ENCODE peak calls at places on chromosomes 4 and X, in four cellular contexts. D is GM12891, X is Peyer's patch, G is uterus. T is an unnamed sample.
A peak's percentile ranks its signal among the peaks of the same experiment; 100 is the strongest.

GRCh38 chr4:15702941-15703403 is at the start of gene BST1:
- DNase-seq in D (peak; percentile 29), X (peak; percentile 31), G (peak; percentile 51), T (peak; percentile 27)

GRCh38 chr4:73726000-73726399 is 14.4 kb upstream of the CXCL8 start:
- DNase-seq in D (no peak), X (no peak), G (no peak), T (no peak)

GRCh38 chr4:85565761-85566480 is 91.0 kb downstream of the ARHGAP24 start:
- DNase-seq in D (no peak), X (no peak), G (no peak), T (no peak)

GRCh38 chr4:89334311-89334710 is 26.7 kb upstream of the GPRIN3 start:
- DNase-seq in D (no peak), X (no peak), G (no peak), T (no peak)

GRCh38 chrX:21798677-21799219 is 40.7 kb upstream of the MBTPS2 start:
- DNase-seq in D (no peak), X (no peak), G (no peak), T (no peak)

GRCh38 chr4:122810669-122811068 is 16.0 kb upstream of the FGF2 start:
- DNase-seq in D (no peak), X (no peak), G (no peak), T (no peak)

GRCh38 chr4:112735474-112735951 is 98.6 kb downstream of the LARP7 start:
- DNase-seq in D (no peak), X (no peak), G (no peak), T (no peak)

GRCh38 chr4:8247047-8247930 is 22.3 kb upstream of the HTRA3 start:
- DNase-seq in D (no peak), X (no peak), G (no peak), T (no peak)

GRCh38 chr4:184792950-184793555 is 32.7 kb downstream of the ACSL1 start:
- DNase-seq in D (no peak), X (no peak), G (peak; percentile 60), T (no peak)

GRCh38 chrX:18286322-18286831 is 65.7 kb upstream of the BEND2 start:
- DNase-seq in D (no peak), X (no peak), G (no peak), T (no peak)

GRCh38 chrX:18890724-18891560 is 93.0 kb downstream of the PHKA2 start:
- DNase-seq in D (no peak), X (no peak), G (no peak), T (no peak)

GRCh38 chr4:115110191-115111166 is 2.9 kb downstream of the NDST4 start:
- DNase-seq in D (no peak), X (no peak), G (no peak), T (no peak)

GRCh38 chr4:64545593-64545992 is 136.3 kb upstream of the TECRL start:
- DNase-seq in D (no peak), X (no peak), G (no peak), T (no peak)

GRCh38 chr4:1568855-1569460 is 115.2 kb downstream of the FAM53A start:
- DNase-seq in D (no peak), X (no peak), G (no peak), T (no peak)

GRCh38 chr4:88457307-88458090 is 580 bp downstream of the HERC5 start:
- DNase-seq in D (peak; percentile 35), X (peak; percentile 31), G (peak; percentile 40), T (no peak)

GRCh38 chrX:40474205-40474626 is 106.6 kb upstream of the ATP6AP2 start:
- DNase-seq in D (no peak), X (no peak), G (peak; percentile 29), T (no peak)

GRCh38 chrX:143664302-143664701 is 28.4 kb upstream of the SLITRK4 start:
- DNase-seq in D (no peak), X (no peak), G (no peak), T (no peak)

GRCh38 chr4:172578712-172579111 is 589.9 kb upstream of the GALNT7 start:
- DNase-seq in D (no peak), X (no peak), G (no peak), T (no peak)

GRCh38 chr4:144611850-144612249 is 34.1 kb upstream of the HHIP start:
- DNase-seq in D (no peak), X (no peak), G (no peak), T (no peak)

GRCh38 chrX:150506486-150506885 is 61.9 kb upstream of the MTM1 start:
- DNase-seq in D (no peak), X (no peak), G (no peak), T (no peak)

GRCh38 chr4:184934961-184935360 is 83.3 kb upstream of the HELT start:
- DNase-seq in D (no peak), X (no peak), G (no peak), T (no peak)

GRCh38 chrX:48025561-48025960 is 18.8 kb downstream of the SPACA5 start:
- DNase-seq in D (no peak), X (peak; percentile 33), G (peak; percentile 42), T (peak; percentile 37)

GRCh38 chr4:143626134-143626859 is 74.2 kb downstream of the FREM3 start:
- DNase-seq in D (no peak), X (peak; percentile 17), G (peak; percentile 53), T (no peak)

T was measured in CMK.